ENCODE peak calls at places on chromosomes 1 and 21, in seven cellular contexts. One of them, this sample, is unnamed.

GRCh38 chr1:42557230-42557851 is 94.3 kb downstream of the CCDC30 start:
- DNase-seq in AML-193: no peak
- DNase-seq in naive thymus-derived CD4-positive, alpha-beta T cell: no peak
- DNase-seq in Calu3: no peak
- DNase-seq in GM12865: no peak
- DNase-seq in H1: no peak
- DNase-seq in NCI-H748 treated with DMSO at 0.1 percent for 48 hours: no peak
- DNase-seq in this sample: no peak

GRCh38 chr1:54798769-54799641 is 2.1 kb downstream of the TTC22 start:
- DNase-seq in AML-193: no peak
- DNase-seq in naive thymus-derived CD4-positive, alpha-beta T cell: no peak
- DNase-seq in Calu3: peak; percentile 41
- DNase-seq in GM12865: peak; percentile 67
- DNase-seq in H1: no peak
- DNase-seq in NCI-H748 treated with DMSO at 0.1 percent for 48 hours: no peak
- DNase-seq in this sample: no peak

GRCh38 chr1:244388961-244389360 is 62.7 kb downstream of the ADSS2 start:
- DNase-seq in AML-193: no peak
- DNase-seq in naive thymus-derived CD4-positive, alpha-beta T cell: no peak
- DNase-seq in Calu3: no peak
- DNase-seq in GM12865: no peak
- DNase-seq in H1: no peak
- DNase-seq in NCI-H748 treated with DMSO at 0.1 percent for 48 hours: no peak
- DNase-seq in this sample: no peak

GRCh38 chr1:58885998-58886397 is 102.2 kb upstream of the JUN start:
- DNase-seq in AML-193: no peak
- DNase-seq in naive thymus-derived CD4-positive, alpha-beta T cell: peak; percentile 45
- DNase-seq in Calu3: no peak
- DNase-seq in GM12865: no peak
- DNase-seq in H1: no peak
- DNase-seq in NCI-H748 treated with DMSO at 0.1 percent for 48 hours: no peak
- DNase-seq in this sample: no peak

GRCh38 chr1:98056781-98057180 is 135.9 kb upstream of the DPYD start:
- DNase-seq in AML-193: no peak
- DNase-seq in naive thymus-derived CD4-positive, alpha-beta T cell: no peak
- DNase-seq in Calu3: no peak
- DNase-seq in GM12865: no peak
- DNase-seq in H1: no peak
- DNase-seq in NCI-H748 treated with DMSO at 0.1 percent for 48 hours: no peak
- DNase-seq in this sample: no peak

GRCh38 chr1:20376880-20377494 is 86.3 kb downstream of the VWA5B1 start:
- DNase-seq in AML-193: no peak
- DNase-seq in naive thymus-derived CD4-positive, alpha-beta T cell: peak; percentile 44
- DNase-seq in Calu3: peak; percentile 68
- DNase-seq in GM12865: peak; percentile 45
- DNase-seq in H1: peak; percentile 41
- DNase-seq in NCI-H748 treated with DMSO at 0.1 percent for 48 hours: peak; percentile 27
- DNase-seq in this sample: no peak

GRCh38 chr1:184387871-184388670 is 1.2 kb downstream of the C1orf21 start:
- DNase-seq in AML-193: peak; percentile 33
- DNase-seq in naive thymus-derived CD4-positive, alpha-beta T cell: no peak
- DNase-seq in Calu3: peak; percentile 29
- DNase-seq in GM12865: peak; percentile 24
- DNase-seq in H1: no peak
- DNase-seq in NCI-H748 treated with DMSO at 0.1 percent for 48 hours: no peak
- DNase-seq in this sample: peak; percentile 85

GRCh38 chr1:185441608-185442007 is 124.6 kb upstream of the IVNS1ABP start:
- DNase-seq in AML-193: no peak
- DNase-seq in naive thymus-derived CD4-positive, alpha-beta T cell: no peak
- DNase-seq in Calu3: peak; percentile 63
- DNase-seq in GM12865: no peak
- DNase-seq in H1: no peak
- DNase-seq in NCI-H748 treated with DMSO at 0.1 percent for 48 hours: no peak
- DNase-seq in this sample: peak; percentile 81

GRCh38 chr1:16013908-16014258 is 4.0 kb downstream of the HSPB7 start:
- DNase-seq in AML-193: no peak
- DNase-seq in naive thymus-derived CD4-positive, alpha-beta T cell: no peak
- DNase-seq in Calu3: no peak
- DNase-seq in GM12865: no peak
- DNase-seq in H1: no peak
- DNase-seq in NCI-H748 treated with DMSO at 0.1 percent for 48 hours: no peak
- DNase-seq in this sample: no peak

GRCh38 chr21:33047231-33047630 is 21.5 kb downstream of the OLIG2 start:
- DNase-seq in AML-193: no peak
- DNase-seq in naive thymus-derived CD4-positive, alpha-beta T cell: no peak
- DNase-seq in Calu3: no peak
- DNase-seq in GM12865: no peak
- DNase-seq in H1: no peak
- DNase-seq in NCI-H748 treated with DMSO at 0.1 percent for 48 hours: no peak
- DNase-seq in this sample: peak; percentile 56

GRCh38 chr1:173149887-173150286 is 57.2 kb downstream of the TNFSF4 start:
- DNase-seq in AML-193: peak; percentile 41
- DNase-seq in naive thymus-derived CD4-positive, alpha-beta T cell: no peak
- DNase-seq in Calu3: no peak
- DNase-seq in GM12865: no peak
- DNase-seq in H1: no peak
- DNase-seq in NCI-H748 treated with DMSO at 0.1 percent for 48 hours: no peak
- DNase-seq in this sample: peak; percentile 88

GRCh38 chr1:183804916-183805734 is at the start of gene RGL1:
- DNase-seq in AML-193: no peak
- DNase-seq in naive thymus-derived CD4-positive, alpha-beta T cell: peak; percentile 10
- DNase-seq in Calu3: peak; percentile 64
- DNase-seq in GM12865: peak; percentile 82
- DNase-seq in H1: no peak
- DNase-seq in NCI-H748 treated with DMSO at 0.1 percent for 48 hours: no peak
- DNase-seq in this sample: no peak